ENCODE peak calls at places on chromosome X, in five cellular contexts. N is astrocyte of the cerebellum, E is astrocyte, J is AG09309, B is Peyer's patch. V is an unnamed sample.

GRCh38 chrX:40107291-40108083 is 9.7 kb upstream of the BCOR start:
- DNase-seq in E (no peak), J (no peak), N (no peak), B (peak), V (no peak)

GRCh38 chrX:38881727-38882126 is 80.5 kb downstream of the MID1IP1 start:
- DNase-seq in B (no peak), N (no peak), J (no peak), E (no peak), V (no peak)

GRCh38 chrX:30702736-30703135 is 49.5 kb downstream of the GK start:
- DNase-seq in E (peak), B (no peak), N (peak), J (peak), V (peak)

GRCh38 chrX:22533898-22534297 is 261.2 kb downstream of the CBLL2 start:
- DNase-seq in B (no peak), N (no peak), J (no peak), E (no peak), V (no peak)

GRCh38 chrX:153635388-153635787 is 11.6 kb upstream of the DUSP9 start:
- DNase-seq in B (no peak), N (no peak), J (no peak), E (no peak), V (no peak)

GRCh38 chrX:136694491-136695087 is 46.6 kb downstream of the CD40LG start:
- DNase-seq in B (no peak), E (peak), J (peak), N (peak), V (no peak)

GRCh38 chrX:135003876-135004623 is 13.3 kb downstream of the SMIM10 start:
- DNase-seq in N (peak), B (peak), E (peak), J (peak), V (peak)

GRCh38 chrX:85963736-85964135 is 83.6 kb downstream of the CHM start:
- DNase-seq in J (peak), N (peak), B (no peak), E (peak), V (peak)

GRCh38 chrX:67673741-67674274 is 130.0 kb downstream of the AR start:
- DNase-seq in N (no peak), J (no peak), B (no peak), E (no peak), V (no peak)

GRCh38 chrX:23841847-23842522 is 59.0 kb downstream of the SAT1 start:
- DNase-seq in B (no peak), N (no peak), E (no peak), J (no peak), V (no peak)

GRCh38 chrX:120251471-120252011 is 929 bp downstream of the ZBTB33 start:
- DNase-seq in B (no peak), J (no peak), E (peak), N (no peak), V (no peak)

GRCh38 chrX:153865685-153866084 is 20.3 kb downstream of the L1CAM start:
- DNase-seq in E (no peak), N (no peak), J (no peak), B (no peak), V (no peak)

GRCh38 chrX:69161786-69162349 is 3.4 kb downstream of the PJA1 start:
- DNase-seq in N (no peak), J (no peak), E (no peak), B (no peak), V (no peak)

GRCh38 chrX:109374276-109374960 is 107.5 kb downstream of the GUCY2F start:
- DNase-seq in N (no peak), J (no peak), E (peak), B (no peak), V (no peak)

GRCh38 chrX:421646-422325 is 35.1 kb upstream of the PPP2R3B start:
- DNase-seq in J (no peak), E (no peak), B (no peak), N (no peak), V (no peak)

GRCh38 chrX:153879741-153880439 is 6.1 kb downstream of the L1CAM start:
- DNase-seq in J (no peak), E (no peak), B (no peak), N (no peak), V (no peak)

GRCh38 chrX:133402830-133403625 is 12.3 kb downstream of the GPC4 start:
- DNase-seq in J (no peak), E (no peak), B (no peak), N (peak), V (no peak)

GRCh38 chrX:46967547-46967946 is 55.3 kb downstream of the JADE3 start:
- DNase-seq in N (no peak), B (peak), E (no peak), J (no peak), V (no peak)

GRCh38 chrX:111124418-111124817 is 28.4 kb downstream of the PAK3 start:
- DNase-seq in B (no peak), N (no peak), E (no peak), J (no peak), V (no peak)

GRCh38 chrX:38004046-38004445 is 2.3 kb upstream of the SYTL5 start:
- DNase-seq in E (no peak), N (no peak), J (no peak), B (no peak), V (no peak)

GRCh38 chrX:13287816-13288215 is 32.0 kb downstream of the ATXN3L start:
- DNase-seq in E (peak), J (no peak), N (no peak), B (no peak), V (peak)

GRCh38 chrX:18278448-18278847 is 57.8 kb upstream of the BEND2 start:
- DNase-seq in E (no peak), N (no peak), J (no peak), B (no peak), V (no peak)

GRCh38 chrX:114930227-114930626 is 87.2 kb downstream of the IL13RA2 start:
- DNase-seq in J (no peak), E (no peak), B (no peak), N (no peak), V (no peak)

GRCh38 chrX:123464709-123465108 is 268.1 kb downstream of the THOC2 start:
- DNase-seq in E (no peak), N (no peak), B (no peak), J (no peak), V (no peak)

GRCh38 chrX:48806088-48806487 is 4.2 kb downstream of the HDAC6 start:
- DNase-seq in N (no peak), J (no peak), B (no peak), E (no peak), V (no peak)
- TF ChIP-seq CTCF in N (no peak), J (no peak), B (no peak), E (no peak), V (no peak)

GRCh38 chrX:10128386-10128785 is 28.4 kb upstream of the CLCN4 start:
- DNase-seq in J (no peak), E (no peak), N (no peak), B (no peak), V (no peak)
- H3K4me3 ChIP-seq in J (no peak), E (no peak), N (no peak), B (no peak), V (no peak)

GRCh38 chrX:15570145-15570544 is 30.6 kb downstream of the ACE2 start:
- DNase-seq in B (no peak), E (no peak), N (no peak), J (no peak), V (no peak)

GRCh38 chrX:15567267-15567666 is 33.5 kb downstream of the ACE2 start:
- DNase-seq in J (no peak), B (no peak), N (no peak), E (no peak), V (no peak)

GRCh38 chrX:15564981-15565579 is 35.7 kb downstream of the ACE2 start:
- DNase-seq in E (peak), B (no peak), N (peak), J (peak), V (peak)

GRCh38 chrX:15566244-15566643 is 34.5 kb downstream of the ACE2 start:
- DNase-seq in B (no peak), E (no peak), N (no peak), J (no peak), V (no peak)

DNA sequence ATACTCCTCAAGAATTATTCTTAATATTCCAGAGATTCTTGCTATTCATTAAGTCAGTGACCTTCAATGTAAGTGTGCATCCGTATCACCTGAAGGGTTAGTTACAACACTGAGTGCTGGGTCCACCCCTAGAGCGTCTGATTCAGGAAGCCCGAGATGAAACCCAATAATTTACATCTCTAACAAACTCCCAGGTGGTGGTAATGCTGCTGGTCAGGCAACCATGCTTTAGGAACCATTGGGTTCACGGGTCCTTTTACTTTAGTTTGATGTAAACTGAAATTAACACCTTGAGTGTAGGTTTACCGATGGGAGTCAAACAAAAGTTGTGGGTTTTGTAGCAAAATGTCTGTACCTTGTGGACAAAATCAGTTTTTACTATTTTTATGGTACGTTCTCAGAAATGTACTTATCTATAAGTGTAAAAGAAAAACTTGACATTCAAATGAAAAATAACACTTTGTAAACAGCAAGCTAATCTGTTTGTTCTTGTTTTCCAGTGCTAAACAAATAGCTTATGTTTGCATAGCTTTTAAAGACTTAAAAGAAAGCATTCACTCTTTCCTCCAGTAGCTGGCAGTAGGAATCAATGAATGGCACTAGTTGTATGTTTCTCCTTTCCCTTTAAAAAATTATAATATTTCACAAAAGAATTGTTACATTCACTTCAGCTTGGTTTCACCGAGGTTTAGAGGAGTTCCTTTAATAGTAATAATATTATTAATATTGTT is 32.7 kb downstream of the ACE2 start:
- DNase-seq in J (no peak), N (no peak), E (no peak), B (no peak), V (no peak)
- TF ChIP-seq CTCF in J (peak), N (peak), E (peak), B (no peak), V (no peak)

DNA sequence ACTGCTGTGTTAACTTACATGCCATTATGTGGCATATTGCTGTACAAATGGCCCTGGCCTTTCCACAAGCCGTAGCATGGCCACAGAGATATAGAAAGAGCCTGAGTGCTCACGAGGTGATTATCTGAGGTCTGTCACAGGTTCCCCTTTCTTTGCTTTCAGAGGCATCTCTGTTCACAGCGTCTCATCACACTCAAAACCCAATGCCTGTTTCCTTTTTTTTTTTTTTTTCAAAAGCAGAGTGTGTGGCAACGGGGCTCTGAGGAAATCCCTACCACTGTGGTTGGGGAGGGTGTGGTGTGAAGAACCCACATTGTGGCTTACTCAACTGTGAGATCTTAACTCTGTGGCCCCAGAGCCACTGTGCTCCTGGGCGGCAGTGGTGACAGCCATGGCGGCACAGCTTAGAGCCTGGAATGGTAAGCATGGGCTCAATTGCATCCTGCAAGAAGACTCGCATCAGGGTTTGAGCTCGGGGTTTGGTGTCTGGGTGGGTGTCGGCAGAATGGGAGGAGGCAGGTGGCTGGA is 30.8 kb downstream of the RTL5 start:
- DNase-seq in B (peak), E (no peak), N (no peak), J (no peak), V (no peak)
- H3K4me3 ChIP-seq in B (no peak), E (no peak), N (no peak), J (no peak), V (no peak)